ENCODE peak calls at places on chromosomes 12 and 14, in four cellular contexts. N is stimulated activated CD8-positive, alpha-beta memory T cell treated with anti-CD3 and anti-CD28 coated beads, Interleukin-12 subunit alpha, Interleukin-12 subunit beta, amount 100 ng/mL, for 1 hour; G is CD8-positive, alpha-beta memory T cell; I is NCI-H1092 treated with DMSO at 0.1 percent for 48 hours. Z is an unnamed sample.

GRCh38 chr12:49567611-49568441 is at the start of gene MCRS1:
- DNase-seq in I (peak), N (peak), G (peak), Z (peak)

GRCh38 chr14:99873653-99874052 is 80.4 kb downstream of the EML1 start:
- DNase-seq in G (no peak), I (no peak), N (no peak), Z (no peak)

GRCh38 chr12:130027798-130028197 is 124.0 kb upstream of the TMEM132D start:
- DNase-seq in N (no peak), G (no peak), I (no peak), Z (no peak)

GRCh38 chr12:120687570-120688289 is 781 bp downstream of the MLEC start:
- DNase-seq in N (no peak), I (no peak), G (peak), Z (no peak)

GRCh38 chr14:99430491-99430890 is 50.2 kb downstream of the SETD3 start:
- DNase-seq in G (no peak), I (no peak), N (no peak), Z (no peak)

GRCh38 chr12:78530065-78530765 is 334.4 kb upstream of the SYT1 start:
- DNase-seq in G (no peak), I (no peak), N (no peak), Z (no peak)

GRCh38 chr14:103623883-103624482 is 5.0 kb upstream of the KLC1 start:
- DNase-seq in G (no peak), N (no peak), I (peak), Z (no peak)

GRCh38 chr12:95473440-95473946 is 459 bp upstream of the METAP2 start:
- DNase-seq in I (peak), G (no peak), N (no peak), Z (peak)

GRCh38 chr14:33282181-33282580 is 343.5 kb downstream of the NPAS3 start:
- DNase-seq in I (no peak), G (no peak), N (no peak), Z (no peak)

GRCh38 chr14:104342435-104343293 is 204.3 kb downstream of the KIF26A start:
- DNase-seq in I (no peak), N (no peak), G (no peak), Z (no peak)

GRCh38 chr12:24743891-24744793 is 204.8 kb downstream of the BCAT1 start:
- DNase-seq in N (no peak), G (no peak), I (no peak), Z (no peak)

GRCh38 chr14:90663680-90664079 is 152.6 kb downstream of the TTC7B start:
- DNase-seq in N (no peak), G (no peak), I (no peak), Z (no peak)

GRCh38 chr14:99230271-99231141 is 41.5 kb downstream of the BCL11B start:
- DNase-seq in G (peak), N (peak), I (no peak), Z (no peak)

Z was measured in KG1.